ENCODE peak calls at places on chromosomes 16 and 17, in four cellular contexts. One of them, this sample, is unnamed.

GRCh38 chr17:30117548-30118155 is 1.0 kb downstream of the NSRP1 start:
- DNase-seq in cardiac muscle cell: no peak
- DNase-seq in lower lobe of right lung: no peak
- DNase-seq in heart right ventricle: no peak
- DNase-seq in this sample: no peak

GRCh38 chr17:56594528-56595418 is 1.3 kb downstream of the NOG start:
- DNase-seq in heart right ventricle: no peak
- DNase-seq in cardiac muscle cell: peak; percentile 50
- DNase-seq in lower lobe of right lung: peak; percentile 50
- DNase-seq in this sample: no peak

GRCh38 chr16:5709889-5710288 is 612.3 kb upstream of the EEF2KMT start:
- DNase-seq in heart right ventricle: no peak
- DNase-seq in cardiac muscle cell: peak; percentile 76
- DNase-seq in lower lobe of right lung: no peak
- DNase-seq in this sample: peak; percentile 59

GRCh38 chr17:42459256-42459982 is 741 bp downstream of the ATP6V0A1 start:
- DNase-seq in cardiac muscle cell: peak; percentile 7
- DNase-seq in heart right ventricle: peak; percentile 36
- DNase-seq in lower lobe of right lung: peak; percentile 64
- DNase-seq in this sample: no peak

GRCh38 chr17:75773121-75773807 is 8.3 kb upstream of the GALK1 start:
- DNase-seq in lower lobe of right lung: no peak
- DNase-seq in heart right ventricle: no peak
- DNase-seq in cardiac muscle cell: no peak
- DNase-seq in this sample: no peak

GRCh38 chr16:86285938-86286921 is 224.1 kb upstream of the FOXF1 start:
- DNase-seq in lower lobe of right lung: no peak
- DNase-seq in cardiac muscle cell: no peak
- DNase-seq in heart right ventricle: no peak
- DNase-seq in this sample: no peak

GRCh38 chr17:49577978-49578893 is 2.6 kb downstream of the NXPH3 start:
- DNase-seq in heart right ventricle: no peak
- DNase-seq in cardiac muscle cell: no peak
- DNase-seq in lower lobe of right lung: no peak
- DNase-seq in this sample: no peak

GRCh38 chr17:15406081-15406480 is 61.3 kb downstream of the CDRT4 start:
- DNase-seq in cardiac muscle cell: peak; percentile 19
- DNase-seq in heart right ventricle: no peak
- DNase-seq in lower lobe of right lung: no peak
- DNase-seq in this sample: no peak

GRCh38 chr17:58187063-58187462 is 5.5 kb upstream of the EPX start:
- DNase-seq in lower lobe of right lung: no peak
- DNase-seq in heart right ventricle: no peak
- DNase-seq in cardiac muscle cell: no peak
- DNase-seq in this sample: no peak

GRCh38 chr17:2427910-2428309 is 27.1 kb upstream of the MNT start:
- DNase-seq in lower lobe of right lung: no peak
- DNase-seq in cardiac muscle cell: no peak
- DNase-seq in heart right ventricle: no peak
- DNase-seq in this sample: no peak

GRCh38 chr16:1003551-1004347 is 22.2 kb downstream of the SOX8 start:
- DNase-seq in heart right ventricle: no peak
- DNase-seq in lower lobe of right lung: no peak
- DNase-seq in cardiac muscle cell: no peak
- DNase-seq in this sample: no peak

GRCh38 chr16:29824589-29825144 is 4.4 kb downstream of the MVP start:
- DNase-seq in lower lobe of right lung: no peak
- DNase-seq in heart right ventricle: no peak
- DNase-seq in cardiac muscle cell: no peak
- DNase-seq in this sample: no peak

DNA sequence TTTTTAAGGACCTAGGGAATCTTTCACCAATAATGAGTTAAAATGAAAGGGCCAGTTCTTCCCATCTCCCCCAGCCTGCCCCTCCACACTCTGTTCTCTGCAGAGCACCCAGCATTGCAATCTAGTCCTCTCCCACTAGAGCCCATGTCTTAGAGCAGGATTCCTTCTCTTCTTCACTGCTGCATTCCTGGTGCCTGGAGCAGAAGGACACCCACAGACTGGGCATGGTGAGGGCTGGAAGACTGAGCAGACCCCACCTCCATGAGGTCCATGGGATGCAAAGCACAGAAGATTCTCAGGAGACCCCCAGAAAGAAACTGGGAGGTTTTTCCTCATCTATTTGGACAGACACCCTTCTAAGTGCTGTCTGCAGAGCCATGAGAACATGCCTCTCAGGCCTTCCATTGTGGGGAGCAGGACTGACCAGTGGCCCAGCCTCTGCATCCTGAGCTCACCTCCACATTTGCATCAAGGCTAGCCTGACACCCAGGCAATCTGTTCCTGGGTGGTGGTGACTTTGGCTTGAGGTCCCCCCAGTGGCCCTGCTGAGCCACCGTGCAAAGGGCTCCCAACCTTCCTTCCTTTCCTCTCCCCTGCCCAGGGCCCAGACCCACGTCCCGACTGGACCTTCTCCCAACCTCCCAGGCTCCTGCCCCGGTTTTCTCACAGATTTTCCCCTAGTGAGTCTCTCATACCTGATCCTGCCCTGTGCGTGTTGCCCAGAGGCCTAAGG is 74.2 kb upstream of the ZNF469 start:
- DNase-seq in heart right ventricle: no peak
- DNase-seq in cardiac muscle cell: no peak
- DNase-seq in lower lobe of right lung: no peak
- DNase-seq in this sample: no peak
- TF ChIP-seq CTCF in heart right ventricle: no peak
- TF ChIP-seq CTCF in cardiac muscle cell: no peak
- TF ChIP-seq CTCF in lower lobe of right lung: no peak
- TF ChIP-seq CTCF in this sample: no peak

GRCh38 chr17:32235588-32235987 is 30.0 kb upstream of the RHBDL3 start:
- DNase-seq in lower lobe of right lung: no peak
- DNase-seq in heart right ventricle: no peak
- DNase-seq in cardiac muscle cell: no peak
- DNase-seq in this sample: no peak

GRCh38 chr17:32241521-32242094 is 24.0 kb upstream of the RHBDL3 start:
- DNase-seq in heart right ventricle: no peak
- DNase-seq in cardiac muscle cell: no peak
- DNase-seq in lower lobe of right lung: no peak
- DNase-seq in this sample: no peak

GRCh38 chr17:32243712-32244111 is 21.9 kb upstream of the RHBDL3 start:
- DNase-seq in lower lobe of right lung: no peak
- DNase-seq in heart right ventricle: no peak
- DNase-seq in cardiac muscle cell: no peak
- DNase-seq in this sample: no peak

GRCh38 chr17:32240745-32241144 is 24.9 kb upstream of the RHBDL3 start:
- DNase-seq in cardiac muscle cell: peak; percentile 61
- DNase-seq in lower lobe of right lung: no peak
- DNase-seq in heart right ventricle: peak; percentile 64
- DNase-seq in this sample: no peak

DNA sequence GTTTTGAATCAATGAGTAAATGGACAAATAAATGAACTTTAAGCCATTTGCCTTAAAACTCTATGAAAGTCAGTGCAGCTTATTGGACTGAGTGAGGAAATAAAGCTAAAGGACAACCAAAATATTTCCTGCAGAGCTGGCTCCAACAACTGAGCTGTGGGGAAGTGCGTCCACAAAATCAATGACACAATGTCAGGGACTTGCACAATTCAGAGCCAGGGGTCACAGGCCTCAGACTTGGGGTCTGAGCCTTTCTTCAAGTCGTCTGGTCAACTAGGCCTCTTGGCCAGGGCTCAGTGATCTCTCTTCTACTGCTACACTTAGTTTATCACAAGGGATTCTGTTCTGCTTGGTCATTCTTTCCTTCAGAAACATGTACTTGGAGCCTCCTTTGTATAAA is 26.2 kb upstream of the RHBDL3 start:
- DNase-seq in cardiac muscle cell: no peak
- DNase-seq in heart right ventricle: no peak
- DNase-seq in lower lobe of right lung: no peak
- DNase-seq in this sample: no peak
- TF ChIP-seq CTCF in cardiac muscle cell: no peak
- TF ChIP-seq CTCF in heart right ventricle: no peak
- TF ChIP-seq CTCF in lower lobe of right lung: no peak
- TF ChIP-seq CTCF in this sample: no peak

GRCh38 chr17:28267720-28268609 is 51.0 kb upstream of the TMEM97 start:
- DNase-seq in cardiac muscle cell: no peak
- DNase-seq in heart right ventricle: no peak
- DNase-seq in lower lobe of right lung: no peak
- DNase-seq in this sample: no peak
- TF ChIP-seq CTCF in cardiac muscle cell: no peak
- TF ChIP-seq CTCF in heart right ventricle: no peak
- TF ChIP-seq CTCF in lower lobe of right lung: no peak
- TF ChIP-seq CTCF in this sample: no peak

GRCh38 chr16:49739381-49739780 is 116.5 kb downstream of the ZNF423 start:
- DNase-seq in lower lobe of right lung: no peak
- DNase-seq in heart right ventricle: no peak
- DNase-seq in cardiac muscle cell: peak; percentile 24
- DNase-seq in this sample: no peak
- TF ChIP-seq CTCF in lower lobe of right lung: no peak
- TF ChIP-seq CTCF in heart right ventricle: no peak
- TF ChIP-seq CTCF in cardiac muscle cell: peak; percentile 6
- TF ChIP-seq CTCF in this sample: peak; percentile 33

This sample was measured in progenitor cell of endocrine pancreas.